ENCODE peak calls at places on chromosomes 11 and 22, in eight cellular contexts. F is CD4-positive, alpha-beta T cell; N is sigmoid colon; R is A549; H is stomach; O is heart right ventricle; J is mammary epithelial cell; P is H9. U is an unnamed sample.

GRCh38 chr11:35145249-35145648 is 6.3 kb downstream of the CD44 start:
- DNase-seq in J (no peak), H (peak; percentile 50), F (no peak), R (no peak), O (no peak), N (no peak), P (no peak), U (no peak)

GRCh38 chr11:65298131-65298535 is 16.5 kb upstream of the CDC42EP2 start:
- DNase-seq in P (no peak), H (peak; percentile 41), N (peak; percentile 98), F (no peak), R (no peak), J (no peak), O (peak; percentile 84), U (no peak)

GRCh38 chr11:73950869-73951710 is at the start of gene DNAJB13:
- DNase-seq in R (peak; percentile 67), O (no peak), F (no peak), H (peak; percentile 37), N (peak; percentile 33), P (peak; percentile 79), J (peak; percentile 43), U (peak; percentile 71)

GRCh38 chr22:44093791-44094190 is 69.7 kb downstream of the PARVB start:
- DNase-seq in P (no peak), R (no peak), F (no peak), N (no peak), H (no peak), O (no peak), J (no peak), U (no peak)

GRCh38 chr22:38505595-38506117 is 455 bp downstream of the DDX17 start:
- DNase-seq in H (peak; percentile 79), F (peak; percentile 51), O (peak; percentile 77), P (no peak), R (peak; percentile 59), N (peak; percentile 91), J (peak; percentile 63), U (peak; percentile 43)

GRCh38 chr11:92880391-92880790 is 89.1 kb upstream of the MTNR1B start:
- DNase-seq in F (no peak), R (no peak), P (no peak), N (no peak), J (peak; percentile 77), O (no peak), H (no peak), U (no peak)

GRCh38 chr11:12457030-12457600 is 79.7 kb downstream of the PARVA start:
- DNase-seq in R (no peak), N (no peak), O (no peak), P (no peak), F (no peak), J (no peak), H (no peak), U (no peak)

GRCh38 chr11:67355794-67356550 is 2.6 kb upstream of the POLD4 start:
- DNase-seq in R (peak; percentile 20), F (no peak), N (no peak), P (no peak), J (no peak), H (no peak), O (no peak), U (no peak)

GRCh38 chr22:16989915-16990314 is 18.1 kb downstream of the GAB4 start:
- DNase-seq in F (no peak), P (no peak), H (no peak), R (no peak), N (no peak), J (no peak), O (no peak), U (no peak)

GRCh38 chr11:117931971-117932370 is 2.8 kb upstream of the TMPRSS13 start:
- DNase-seq in H (no peak), P (no peak), R (no peak), O (no peak), F (no peak), N (peak; percentile 62), J (no peak), U (no peak)

GRCh38 chr22:47472636-47473035 is 710.2 kb downstream of the TBC1D22A start:
- DNase-seq in J (no peak), H (no peak), P (no peak), R (no peak), O (no peak), N (no peak), F (no peak), U (no peak)

GRCh38 chr11:74844865-74845264 is 96.2 kb downstream of the RNF169 start:
- DNase-seq in R (no peak), H (no peak), P (no peak), F (no peak), O (no peak), N (no peak), J (no peak), U (no peak)

GRCh38 chr11:95373241-95373640 is 142.2 kb upstream of the SESN3 start:
- DNase-seq in N (no peak), P (no peak), H (no peak), O (no peak), J (no peak), F (no peak), R (no peak), U (no peak)

GRCh38 chr11:72239296-72239848 is 4.6 kb downstream of the PHOX2A start:
- DNase-seq in R (no peak), N (peak; percentile 89), F (no peak), J (no peak), P (peak; percentile 67), O (peak; percentile 73), H (no peak), U (peak; percentile 65)

GRCh38 chr11:78138694-78139421 is 568 bp downstream of the ALG8 start:
- DNase-seq in F (peak; percentile 1), R (peak; percentile 50), O (no peak), N (no peak), P (no peak), J (peak; percentile 57), H (peak; percentile 41), U (peak; percentile 39)

GRCh38 chr11:12692238-12693074 is 18.2 kb downstream of the TEAD1 start:
- DNase-seq in P (no peak), O (peak; percentile 94), N (peak; percentile 97), F (no peak), R (peak; percentile 89), J (peak; percentile 75), H (peak; percentile 93), U (peak; percentile 52)

GRCh38 chr11:5366856-5367255 is 15.5 kb downstream of the OR51B6 start:
- DNase-seq in N (no peak), O (no peak), H (no peak), P (no peak), J (no peak), F (no peak), R (no peak), U (no peak)

GRCh38 chr11:14360976-14361375 is 2.0 kb upstream of the RRAS2 start:
- DNase-seq in J (no peak), H (no peak), O (no peak), N (no peak), F (no peak), P (no peak), R (no peak), U (no peak)
- H3K27ac ChIP-seq in J (no peak overlapping the region), H (no peak overlapping the region), O (no peak overlapping the region), N (no peak overlapping the region), F (no peak overlapping the region), P (no peak overlapping the region), R (no peak overlapping the region), U (no peak overlapping the region)

GRCh38 chr22:39560127-39560526 is 10.4 kb upstream of the CACNA1I start:
- DNase-seq in R (no peak), P (no peak), O (no peak), J (no peak), N (no peak), F (no peak), H (no peak), U (no peak)

GRCh38 chr22:39558254-39558727 is 12.3 kb upstream of the CACNA1I start:
- DNase-seq in R (no peak), F (no peak), P (no peak), N (no peak), J (no peak), O (no peak), H (no peak), U (no peak)

GRCh38 chr22:39558950-39559349 is 11.6 kb upstream of the CACNA1I start:
- DNase-seq in O (no peak), N (no peak), J (no peak), P (no peak), F (no peak), H (no peak), R (no peak), U (no peak)

GRCh38 chr22:39556970-39557811 is 13.4 kb upstream of the CACNA1I start:
- DNase-seq in F (peak; percentile 33), O (no peak), J (no peak), N (no peak), R (peak; percentile 33), H (no peak), P (no peak), U (no peak)

GRCh38 chr22:39559456-39560105 is 11.0 kb upstream of the CACNA1I start:
- DNase-seq in H (no peak), F (no peak), O (no peak), N (no peak), R (no peak), P (peak; percentile 81), J (no peak), U (no peak)
- TF ChIP-seq CTCF in H (no peak), F (no peak), O (peak; percentile 42), N (no peak), R (peak; percentile 46), P (peak; percentile 85), J (peak; percentile 16), U (peak; percentile 27)

GRCh38 chr22:23365524-23365923 is 185.2 kb downstream of the BCR start:
- DNase-seq in H (no peak), N (no peak), P (no peak), R (no peak), F (no peak), O (no peak), J (no peak), U (no peak)
- H3K27ac ChIP-seq in H (no peak overlapping the region), N (no peak overlapping the region), P (no peak overlapping the region), R (no peak overlapping the region), F (no peak overlapping the region), O (no peak overlapping the region), J (no peak overlapping the region), U (no peak overlapping the region)

GRCh38 chr11:20669833-20670684 is 673 bp downstream of the NELL1 start:
- DNase-seq in J (no peak), P (peak; percentile 38), N (no peak), F (no peak), R (no peak), H (no peak), O (no peak), U (no peak)

GRCh38 chr11:20671856-20672546 is 2.6 kb downstream of the NELL1 start:
- DNase-seq in O (no peak), P (no peak), N (no peak), J (peak; percentile 6), R (peak; percentile 20), F (no peak), H (no peak), U (no peak)

GRCh38 chr11:20670932-20671403 is 1.6 kb downstream of the NELL1 start:
- DNase-seq in O (no peak), H (no peak), J (no peak), F (no peak), P (peak; percentile 45), N (no peak), R (no peak), U (no peak)

GRCh38 chr11:20668844-20669832 is at the start of gene NELL1:
- DNase-seq in R (no peak), H (no peak), P (peak; percentile 54), F (no peak), J (peak; percentile 5), N (no peak), O (no peak), U (no peak)

DNA sequence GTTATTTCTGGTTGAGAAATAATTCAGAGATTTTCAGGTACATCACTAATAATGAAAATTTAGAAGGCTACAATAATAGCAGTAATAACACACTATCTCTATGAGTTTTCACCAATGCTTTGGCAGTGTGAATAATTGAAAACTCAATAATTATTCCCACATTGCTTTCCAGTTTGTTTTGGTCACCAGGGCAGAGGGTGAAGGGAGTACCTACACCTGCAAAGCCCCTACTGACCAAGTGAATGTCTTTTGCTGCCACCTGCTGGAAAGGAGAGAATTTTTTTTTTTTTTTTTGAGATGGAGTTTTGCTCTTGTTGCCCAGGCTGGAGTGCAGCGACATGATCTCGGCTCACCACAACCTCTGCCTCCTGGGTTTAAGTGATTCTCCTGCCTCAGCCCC is 3.2 kb downstream of the NELL1 start:
- DNase-seq in H (no peak), F (no peak), O (no peak), N (no peak), P (no peak), J (no peak), R (peak; percentile 20), U (no peak)
- TF ChIP-seq CTCF in H (no peak), F (no peak), O (peak; percentile 50), N (no peak), P (peak; percentile 61), J (no peak), R (peak; percentile 29), U (peak; percentile 27)

U was measured in RWPE1.